ENCODE peak calls at places on chromosomes 13 and 19, in ten cellular contexts. F, L, O, C, B, V, D, R, U and Q are unnamed samples.
A peak's percentile ranks its signal among the peaks of the same experiment; 100 is the strongest.

GRCh38 chr19:23437901-23438300 is 42.6 kb upstream of the ZNF91 start:
- DNase-seq in V (no peak), B (no peak), R (peak; percentile 11), U (no peak), D (peak; percentile 29), L (no peak), O (no peak), F (no peak), C (no peak), Q (no peak)

GRCh38 chr19:48770223-48770622 is 14.9 kb downstream of the FGF21 start:
- DNase-seq in V (peak; percentile 58), D (no peak), L (no peak), R (no peak), F (no peak), C (no peak), O (no peak), U (peak; percentile 88), B (peak; percentile 91), Q (peak; percentile 66)

GRCh38 chr13:52842440-52842839 is 6.0 kb downstream of the PCDH8 start:
- DNase-seq in B (no peak), D (no peak), U (no peak), R (no peak), C (no peak), O (no peak), F (no peak), L (no peak), V (no peak), Q (no peak)

GRCh38 chr19:10543059-10543419 is 665 bp upstream of the ATG4D start:
- DNase-seq in B (no peak), F (no peak), L (no peak), D (no peak), C (no peak), U (no peak), V (no peak), R (peak; percentile 22), O (peak; percentile 12), Q (no peak)

GRCh38 chr19:54653181-54653809 is 9.5 kb upstream of the LILRB4 start:
- DNase-seq in L (peak; percentile 7), R (peak; percentile 51), V (peak; percentile 40), D (peak; percentile 36), U (peak; percentile 1), B (peak; percentile 3), F (no peak), O (no peak), C (no peak), Q (no peak)

GRCh38 chr19:406121-406711 is 2.7 kb downstream of the C2CD4C start:
- DNase-seq in D (no peak), L (no peak), B (no peak), F (no peak), U (no peak), O (no peak), V (no peak), R (no peak), C (no peak), Q (no peak)

GRCh38 chr13:97205971-97206370 is 16.2 kb upstream of the MBNL2 start:
- DNase-seq in O (no peak), B (peak; percentile 68), F (no peak), R (no peak), C (no peak), L (peak; percentile 68), U (peak; percentile 58), D (no peak), V (peak; percentile 41), Q (peak; percentile 32)

GRCh38 chr19:38705197-38706019 is 38.9 kb downstream of the CAPN12 start:
- DNase-seq in O (no peak), C (no peak), D (no peak), B (no peak), F (no peak), R (no peak), U (no peak), V (no peak), L (no peak), Q (no peak)

GRCh38 chr19:34416021-34416545 is 11.9 kb downstream of the PDCD2L start:
- DNase-seq in O (no peak), R (no peak), U (peak; percentile 7), C (no peak), D (no peak), B (peak; percentile 15), L (peak; percentile 18), V (peak; percentile 17), F (no peak), Q (no peak)

GRCh38 chr19:19657397-19657783 is 6.1 kb downstream of the ATP13A1 start:
- DNase-seq in O (no peak), R (no peak), D (no peak), C (no peak), L (no peak), V (no peak), F (no peak), U (no peak), B (peak; percentile 8), Q (no peak)

GRCh38 chr19:42353341-42354015 is 28.0 kb downstream of the MEGF8 start:
- DNase-seq in C (no peak), V (no peak), U (no peak), L (no peak), B (no peak), R (no peak), O (no peak), F (no peak), D (no peak), Q (no peak)

GRCh38 chr13:111292710-111293485 is 27.5 kb upstream of the TEX29 start:
- DNase-seq in R (no peak), F (no peak), B (no peak), U (no peak), C (no peak), O (no peak), V (no peak), D (no peak), L (no peak), Q (no peak)

GRCh38 chr19:19579533-19580361 is 38.7 kb downstream of the PBX4 start:
- DNase-seq in C (no peak), U (no peak), V (no peak), O (peak; percentile 35), D (no peak), R (no peak), L (no peak), B (no peak), F (no peak), Q (no peak)

DNA sequence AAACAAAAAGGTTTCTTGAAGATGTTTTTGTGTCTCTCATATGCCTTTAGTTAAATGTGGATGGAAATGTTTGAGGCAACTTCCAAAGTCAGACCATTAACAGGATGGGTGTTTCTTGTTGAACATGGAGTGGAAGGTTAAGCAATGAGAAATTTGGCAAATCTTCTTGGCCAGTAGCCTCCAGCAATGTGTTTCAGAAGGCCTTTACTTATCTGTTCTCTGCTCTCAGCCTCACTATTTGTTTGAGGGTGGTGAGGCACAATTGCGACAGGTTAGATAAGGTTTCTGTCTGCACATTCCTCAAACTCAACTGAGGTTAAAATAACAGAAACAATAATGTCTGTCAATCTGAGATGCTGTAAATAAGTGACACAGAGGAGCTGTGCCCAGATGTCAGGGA is 1019.0 kb downstream of the DIAPH3 start:
- DNase-seq in U (peak; percentile 39), V (no peak), O (no peak), D (no peak), F (no peak), B (peak; percentile 48), C (no peak), L (no peak), R (no peak), Q (no peak)
- H2AFZ ChIP-seq in U (no peak overlapping the region), V (no peak overlapping the region), O (no peak overlapping the region), D (no peak overlapping the region), F (no peak overlapping the region), B (no peak overlapping the region), C (no peak overlapping the region), L (no peak overlapping the region), R (no peak overlapping the region), Q (no peak overlapping the region)

GRCh38 chr19:27794444-27795042 is 1418.4 kb downstream of the UQCRFS1 start:
- DNase-seq in U (peak; percentile 16), O (peak; percentile 67), B (peak; percentile 35), F (peak; percentile 57), D (peak; percentile 69), V (peak; percentile 79), C (peak; percentile 3), L (peak; percentile 47), R (peak; percentile 31), Q (peak; percentile 28)
- H2AFZ ChIP-seq in U (peak overlapping the region; percentile 95), O (peak overlapping the region; percentile 99), B (peak overlapping the region; percentile 100), F (peak overlapping the region; percentile 40), D (peak overlapping the region; percentile 5), V (peak overlapping the region; percentile 96), C (peak overlapping the region; percentile 96), L (peak overlapping the region; percentile 98), R (peak overlapping the region; percentile 89), Q (peak overlapping the region; percentile 90)

DNA sequence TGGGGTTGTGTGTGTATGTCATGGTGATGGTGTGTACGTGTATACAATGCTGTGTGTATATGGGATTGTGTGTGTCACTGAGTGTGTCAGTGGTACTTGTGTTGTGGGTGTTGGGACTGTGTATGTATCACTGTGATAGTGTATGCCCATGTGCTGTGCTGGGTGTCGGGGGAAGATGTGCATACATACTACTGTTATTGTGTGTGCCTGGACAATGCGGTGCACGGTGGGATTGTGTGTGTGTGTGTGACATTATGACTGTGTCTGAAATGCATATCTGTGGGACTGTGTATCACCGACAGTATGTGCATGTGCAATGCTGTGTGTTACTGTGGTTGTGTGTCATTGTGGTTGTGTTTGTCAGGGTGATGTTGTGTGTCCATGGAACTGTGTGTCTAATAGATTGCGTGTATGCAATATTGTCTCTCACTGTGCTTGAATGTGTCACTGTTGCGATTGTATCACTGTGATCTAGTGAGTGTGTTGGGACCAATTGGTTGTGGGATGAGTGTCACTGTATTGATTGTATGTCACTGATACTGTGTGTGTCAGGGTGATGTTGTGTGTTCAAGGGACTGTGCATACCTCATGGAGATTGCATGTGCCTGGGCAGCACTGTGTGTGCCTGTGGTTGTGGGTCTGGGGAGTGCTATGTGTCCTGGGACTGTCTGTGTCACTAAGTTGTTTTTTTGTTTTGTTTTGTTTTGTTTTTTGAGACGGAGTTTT is 11.1 kb upstream of the BBC3 start:
- DNase-seq in C (no peak), B (peak; percentile 15), L (no peak), U (peak; percentile 15), F (no peak), O (no peak), D (no peak), V (no peak), R (no peak), Q (peak; percentile 32)
- H2AFZ ChIP-seq in C (no peak overlapping the region), B (no peak overlapping the region), L (peak overlapping the region; percentile 85), U (no peak overlapping the region), F (no peak overlapping the region), O (no peak overlapping the region), D (no peak overlapping the region), V (no peak overlapping the region), R (no peak overlapping the region), Q (no peak overlapping the region)

DNA sequence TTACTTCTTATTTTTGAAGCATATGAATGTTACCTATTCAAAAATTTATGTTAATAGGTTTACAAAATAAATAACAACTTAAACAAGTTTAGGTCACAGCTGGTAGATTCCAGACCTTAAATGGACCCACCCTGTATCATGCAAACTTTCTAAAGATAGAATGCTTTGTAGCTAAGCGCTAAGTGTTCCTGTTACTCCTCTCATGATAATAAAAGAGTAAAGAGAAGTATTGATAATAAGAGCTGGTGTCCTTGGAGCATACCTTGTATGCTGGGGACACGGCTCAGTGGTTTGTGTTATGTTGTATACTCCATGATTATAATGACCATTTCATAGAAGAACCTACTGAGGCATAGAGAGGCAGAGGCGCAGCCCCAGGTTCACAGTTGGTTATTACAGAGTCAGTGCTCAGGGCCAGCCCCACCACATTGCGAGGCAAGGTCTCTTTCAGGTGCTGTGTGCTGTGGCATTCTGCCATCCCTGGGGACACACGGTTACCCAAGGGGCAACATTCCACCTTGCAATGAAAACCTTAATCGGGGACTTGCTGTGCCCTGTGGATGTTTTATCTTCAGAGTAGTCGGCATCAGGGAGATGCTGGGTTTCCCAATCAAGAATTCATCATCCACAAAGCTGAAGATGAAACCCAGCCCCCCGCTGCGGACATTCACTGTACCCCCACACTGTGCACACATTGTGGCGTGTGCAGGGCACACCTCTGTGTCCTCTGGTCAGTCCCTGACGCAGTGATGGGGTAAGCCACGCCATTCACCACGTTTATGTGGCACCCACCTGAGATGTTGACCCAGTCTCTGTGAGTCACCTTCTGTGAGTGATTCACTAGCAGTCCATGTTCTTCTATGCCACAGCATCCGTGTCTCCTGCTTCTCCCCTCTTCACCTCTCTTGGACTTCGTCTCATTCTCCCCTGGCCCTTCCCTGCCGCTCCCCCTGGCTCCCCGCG is 186.7 kb downstream of the COL4A1 start:
- DNase-seq in B (peak; percentile 71), U (peak; percentile 63), L (peak; percentile 41), F (no peak), D (no peak), R (no peak), C (no peak), V (peak; percentile 27), O (no peak), Q (peak; percentile 75)
- H2AFZ ChIP-seq in B (no peak overlapping the region), U (no peak overlapping the region), L (peak overlapping the region; percentile 35), F (no peak overlapping the region), D (no peak overlapping the region), R (no peak overlapping the region), C (no peak overlapping the region), V (no peak overlapping the region), O (no peak overlapping the region), Q (peak overlapping the region; percentile 24)